ENCODE peak calls at places on chromosomes 3 and 15, in four cellular contexts. One of them, this sample, is unnamed.

GRCh38 chr15:65330934-65331645 is 26.6 kb downstream of the RNU5B-1 start:
- DNase-seq in fibroblast of mammary gland: no peak
- DNase-seq in heart left ventricle: no peak
- DNase-seq in BJ: no peak
- DNase-seq in this sample: no peak

GRCh38 chr3:43388909-43389308 is 102.6 kb downstream of the SNRK start:
- DNase-seq in fibroblast of mammary gland: no peak
- DNase-seq in heart left ventricle: no peak
- DNase-seq in BJ: no peak
- DNase-seq in this sample: no peak

GRCh38 chr3:156630081-156630772 is 44.2 kb upstream of the TIPARP start:
- DNase-seq in heart left ventricle: no peak
- DNase-seq in BJ: no peak
- DNase-seq in fibroblast of mammary gland: peak
- DNase-seq in this sample: no peak

GRCh38 chr15:75454471-75455418 is 3.3 kb upstream of the SIN3A start:
- DNase-seq in heart left ventricle: peak
- DNase-seq in fibroblast of mammary gland: no peak
- DNase-seq in BJ: no peak
- DNase-seq in this sample: no peak

GRCh38 chr3:162087361-162087760 is 590.8 kb downstream of the OTOL1 start:
- DNase-seq in heart left ventricle: no peak
- DNase-seq in fibroblast of mammary gland: no peak
- DNase-seq in BJ: no peak
- DNase-seq in this sample: no peak

GRCh38 chr3:63724987-63725386 is 72.5 kb downstream of the SNTN start:
- DNase-seq in fibroblast of mammary gland: peak
- DNase-seq in heart left ventricle: no peak
- DNase-seq in BJ: peak
- DNase-seq in this sample: peak

GRCh38 chr15:48250640-48251076 is 44.6 kb downstream of the SLC12A1 start:
- DNase-seq in fibroblast of mammary gland: peak
- DNase-seq in BJ: peak
- DNase-seq in heart left ventricle: no peak
- DNase-seq in this sample: peak

GRCh38 chr3:112101946-112102345 is 15.8 kb downstream of the C3orf52 start:
- DNase-seq in fibroblast of mammary gland: peak
- DNase-seq in heart left ventricle: no peak
- DNase-seq in BJ: peak
- DNase-seq in this sample: no peak

GRCh38 chr3:9028134-9028533 is 64.9 kb upstream of the RAD18 start:
- DNase-seq in fibroblast of mammary gland: peak
- DNase-seq in heart left ventricle: peak
- DNase-seq in BJ: no peak
- DNase-seq in this sample: peak

GRCh38 chr3:121707531-121708273 is 41.8 kb downstream of the GOLGB1 start:
- DNase-seq in fibroblast of mammary gland: peak
- DNase-seq in BJ: no peak
- DNase-seq in heart left ventricle: no peak
- DNase-seq in this sample: no peak

GRCh38 chr3:66372681-66373350 is 128.0 kb downstream of the LRIG1 start:
- DNase-seq in heart left ventricle: peak
- DNase-seq in fibroblast of mammary gland: no peak
- DNase-seq in BJ: no peak
- DNase-seq in this sample: no peak

GRCh38 chr3:20458994-20459736 is 273.2 kb upstream of the SGO1 start:
- DNase-seq in fibroblast of mammary gland: no peak
- DNase-seq in heart left ventricle: no peak
- DNase-seq in BJ: no peak
- DNase-seq in this sample: no peak

GRCh38 chr3:108091498-108092259 is 848 bp upstream of the CD47 start:
- DNase-seq in fibroblast of mammary gland: no peak
- DNase-seq in heart left ventricle: no peak
- DNase-seq in BJ: no peak
- DNase-seq in this sample: no peak

GRCh38 chr3:149332781-149333517 is 487 bp downstream of the TM4SF18 start:
- DNase-seq in BJ: no peak
- DNase-seq in heart left ventricle: no peak
- DNase-seq in fibroblast of mammary gland: no peak
- DNase-seq in this sample: no peak

GRCh38 chr3:136713961-136714514 is 38.1 kb downstream of the STAG1 start:
- DNase-seq in BJ: no peak
- DNase-seq in fibroblast of mammary gland: no peak
- DNase-seq in heart left ventricle: no peak
- DNase-seq in this sample: no peak

GRCh38 chr3:58299839-58300516 is 6.1 kb upstream of the RPP14 start:
- DNase-seq in heart left ventricle: no peak
- DNase-seq in fibroblast of mammary gland: peak
- DNase-seq in BJ: no peak
- DNase-seq in this sample: peak

GRCh38 chr3:55487376-55488241 is 503 bp upstream of the WNT5A start:
- DNase-seq in fibroblast of mammary gland: peak
- DNase-seq in heart left ventricle: no peak
- DNase-seq in BJ: no peak
- DNase-seq in this sample: no peak

GRCh38 chr3:18369561-18370185 is 55.5 kb downstream of the SATB1 start:
- DNase-seq in fibroblast of mammary gland: no peak
- DNase-seq in heart left ventricle: no peak
- DNase-seq in BJ: no peak
- DNase-seq in this sample: no peak

GRCh38 chr3:10344147-10344943 is 23.4 kb upstream of the SEC13 start:
- DNase-seq in fibroblast of mammary gland: peak
- DNase-seq in BJ: no peak
- DNase-seq in heart left ventricle: no peak
- DNase-seq in this sample: no peak

DNA sequence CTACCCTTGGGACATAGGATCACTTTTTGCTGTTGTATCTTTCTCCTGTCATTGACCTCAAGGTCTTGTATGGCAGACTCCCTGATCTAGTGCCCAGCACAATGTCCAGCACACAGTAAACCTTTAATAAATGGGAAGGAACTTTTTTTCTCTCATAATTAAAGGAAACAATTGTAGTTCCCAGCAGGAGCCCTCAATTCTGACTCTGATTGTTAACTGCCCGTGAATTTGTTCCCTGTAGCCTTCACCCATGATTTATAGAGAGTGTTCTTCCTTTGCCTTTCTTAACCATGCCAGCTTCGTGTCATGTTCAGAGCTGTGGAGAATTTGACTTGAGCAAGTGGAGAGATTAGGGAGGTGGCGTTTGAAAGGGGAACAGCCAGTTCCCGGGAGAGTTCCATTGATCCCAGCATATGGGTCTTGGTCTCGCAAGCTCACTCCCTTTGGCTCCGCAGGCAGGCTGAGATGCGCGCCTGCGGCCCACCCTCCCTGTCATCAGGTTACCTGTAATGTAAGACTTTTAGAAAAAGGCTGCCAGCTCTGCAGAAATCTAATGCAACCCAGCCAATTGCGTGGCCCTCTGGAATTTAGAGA is 182.6 kb downstream of the TP63 start:
- DNase-seq in fibroblast of mammary gland: no peak
- DNase-seq in BJ: no peak
- DNase-seq in heart left ventricle: no peak
- DNase-seq in this sample: no peak
- H3K4me3 ChIP-seq in fibroblast of mammary gland: no peak
- H3K4me3 ChIP-seq in BJ: no peak
- H3K4me3 ChIP-seq in heart left ventricle: no peak
- H3K4me3 ChIP-seq in this sample: no peak

GRCh38 chr15:34107315-34107714 is 5.4 kb downstream of the PGBD4 start:
- DNase-seq in heart left ventricle: no peak
- DNase-seq in BJ: no peak
- DNase-seq in fibroblast of mammary gland: no peak
- DNase-seq in this sample: no peak
- TF ChIP-seq CTCF in heart left ventricle: no peak
- TF ChIP-seq CTCF in BJ: no peak
- TF ChIP-seq CTCF in fibroblast of mammary gland: no peak
- TF ChIP-seq CTCF in this sample: no peak

DNA sequence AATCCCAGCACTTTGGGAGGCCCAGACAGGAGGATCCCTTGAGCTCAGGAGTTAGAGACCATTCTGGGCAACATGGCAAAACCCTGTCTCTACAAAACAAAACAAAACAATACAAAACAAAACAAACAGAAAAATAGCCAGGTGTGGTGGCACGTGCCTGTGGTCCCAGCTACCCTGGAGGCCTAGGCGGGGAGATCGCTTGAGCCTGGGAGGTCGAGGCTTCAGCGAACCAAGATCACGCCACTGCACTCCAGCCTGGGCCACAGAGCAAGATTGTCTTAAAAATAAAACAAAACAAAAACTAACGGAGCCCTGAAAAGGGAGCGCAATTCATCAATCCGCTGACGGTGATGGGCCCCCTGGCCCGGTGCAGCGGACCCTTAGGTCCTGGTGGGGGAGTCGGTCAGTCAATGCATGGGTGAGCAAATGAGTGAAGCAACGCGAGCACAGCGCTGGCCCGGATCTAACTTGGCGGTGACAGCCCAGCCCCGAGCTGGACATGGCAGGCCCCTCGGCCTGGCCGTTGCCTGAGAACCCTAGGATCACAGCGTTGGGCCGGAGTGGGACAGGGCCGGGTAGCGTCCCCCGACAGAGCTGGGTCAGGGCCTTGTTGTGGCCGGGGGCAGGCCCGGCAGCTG is 52.4 kb upstream of the BLM start:
- DNase-seq in heart left ventricle: peak
- DNase-seq in fibroblast of mammary gland: peak
- DNase-seq in BJ: no peak
- DNase-seq in this sample: no peak
- H3K4me3 ChIP-seq in heart left ventricle: peak
- H3K4me3 ChIP-seq in fibroblast of mammary gland: peak
- H3K4me3 ChIP-seq in BJ: peak
- H3K4me3 ChIP-seq in this sample: peak

GRCh38 chr3:48637305-48637704 is 2.0 kb upstream of the SLC26A6 start:
- DNase-seq in heart left ventricle: no peak
- DNase-seq in fibroblast of mammary gland: no peak
- DNase-seq in BJ: no peak
- DNase-seq in this sample: no peak
- TF ChIP-seq CTCF in heart left ventricle: no peak
- TF ChIP-seq CTCF in fibroblast of mammary gland: no peak
- TF ChIP-seq CTCF in BJ: no peak
- TF ChIP-seq CTCF in this sample: no peak

DNA sequence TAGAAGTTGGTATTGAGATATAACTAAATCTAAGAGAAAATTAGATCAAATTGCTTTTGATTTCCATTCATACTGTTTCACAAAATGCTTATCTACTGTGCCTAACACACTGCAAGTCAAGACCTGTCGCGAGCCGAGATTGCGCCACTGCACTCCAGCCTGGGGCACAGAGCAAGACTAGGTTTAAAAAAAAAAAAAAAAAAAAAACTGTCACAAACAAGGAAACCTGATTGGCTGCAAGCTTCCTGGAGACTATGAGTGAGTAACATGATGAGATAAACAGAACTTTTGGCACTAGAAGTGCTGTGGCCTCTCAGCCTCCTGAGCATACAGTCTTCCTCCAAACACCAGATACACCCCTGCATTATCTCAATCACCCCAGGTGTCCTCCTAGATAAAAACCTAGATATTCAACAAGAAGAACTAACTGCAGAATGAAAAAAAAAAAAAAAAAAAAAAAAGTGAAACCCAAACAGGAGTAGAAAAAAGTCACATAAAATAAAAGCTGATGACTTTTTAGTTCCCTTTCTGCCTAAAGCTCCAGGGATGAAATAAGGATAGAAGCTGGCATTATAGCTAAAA is 82.6 kb downstream of the P3H2 start:
- DNase-seq in BJ: no peak
- DNase-seq in heart left ventricle: peak
- DNase-seq in fibroblast of mammary gland: peak
- DNase-seq in this sample: no peak
- H3K4me3 ChIP-seq in BJ: no peak
- H3K4me3 ChIP-seq in heart left ventricle: no peak
- H3K4me3 ChIP-seq in fibroblast of mammary gland: no peak
- H3K4me3 ChIP-seq in this sample: no peak

DNA sequence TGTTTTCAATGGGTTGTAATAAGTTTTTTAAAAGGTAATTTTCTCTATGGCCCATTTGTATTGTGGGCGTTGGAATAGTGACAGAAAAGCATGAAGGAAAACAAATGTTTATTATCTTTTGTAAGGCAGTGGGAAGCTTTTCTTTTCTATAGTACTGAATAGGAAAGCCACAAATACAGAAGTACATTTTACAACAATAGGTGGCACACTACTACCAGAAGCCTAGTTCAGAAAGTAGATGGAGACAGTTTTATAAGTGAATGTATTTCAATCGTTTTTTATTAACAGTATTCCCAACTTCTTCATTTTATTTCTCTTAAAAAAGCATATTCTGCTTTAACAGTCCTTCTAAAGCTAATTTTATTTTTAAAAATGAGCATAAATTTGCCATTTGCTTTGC is 296.7 kb downstream of the PTPRG start:
- DNase-seq in fibroblast of mammary gland: peak
- DNase-seq in heart left ventricle: no peak
- DNase-seq in BJ: no peak
- DNase-seq in this sample: no peak
- TF ChIP-seq CTCF in fibroblast of mammary gland: peak
- TF ChIP-seq CTCF in heart left ventricle: peak
- TF ChIP-seq CTCF in BJ: peak
- TF ChIP-seq CTCF in this sample: peak